ENCODE peak calls at places on chromosome 12, in eight cellular contexts. Y is body of pancreas, X is stomach, H is IMR-90, J is ovary, I is right lobe of liver, U is spleen, T is HCT116. A is an unnamed sample.

GRCh38 chr12:52234226-52234810 is 1.3 kb downstream of the KRT7 start:
- DNase-seq in I (no peak), Y (no peak), J (no peak), X (no peak), U (peak; percentile 43), T (no peak), H (no peak), A (no peak)

GRCh38 chr12:1518763-1519516 is 75.4 kb downstream of the FBXL14 start:
- DNase-seq in Y (no peak), T (peak; percentile 32), H (peak; percentile 91), I (no peak), J (no peak), X (no peak), U (no peak), A (no peak)

GRCh38 chr12:80195143-80195726 is 95.9 kb downstream of the OTOGL start:
- DNase-seq in J (no peak), I (no peak), T (peak; percentile 36), Y (peak; percentile 25), X (no peak), U (no peak), H (peak; percentile 86), A (no peak)

GRCh38 chr12:67477682-67478265 is 170.8 kb upstream of the DYRK2 start:
- DNase-seq in I (no peak), Y (no peak), J (no peak), H (no peak), U (no peak), T (no peak), X (no peak), A (no peak)

GRCh38 chr12:20370001-20370381 is 1.7 kb downstream of the PDE3A start:
- DNase-seq in J (peak; percentile 52), T (no peak), X (no peak), I (peak; percentile 38), Y (peak; percentile 39), U (peak; percentile 72), H (no peak), A (peak; percentile 58)

GRCh38 chr12:87217486-87217885 is 811.7 kb downstream of the C12orf50 start:
- DNase-seq in Y (no peak), T (no peak), I (no peak), X (no peak), J (no peak), H (peak; percentile 22), U (no peak), A (no peak)

GRCh38 chr12:15116073-15116472 is 105.1 kb downstream of the RERG start:
- DNase-seq in H (no peak), J (no peak), T (no peak), X (no peak), U (no peak), I (peak; percentile 74), Y (no peak), A (no peak)

GRCh38 chr12:108117163-108117849 is 11.8 kb upstream of the WSCD2 start:
- DNase-seq in H (no peak), J (no peak), Y (no peak), T (no peak), U (no peak), X (no peak), I (no peak), A (no peak)

GRCh38 chr12:2052861-2053674 is at the start of gene CACNA1C:
- DNase-seq in X (peak; percentile 34), U (peak; percentile 82), H (peak; percentile 66), J (peak; percentile 52), T (no peak), Y (peak; percentile 50), I (no peak), A (peak; percentile 46)

GRCh38 chr12:125096894-125097293 is 31.7 kb downstream of the AACS start:
- DNase-seq in X (no peak), J (no peak), U (no peak), I (no peak), T (no peak), H (no peak), Y (no peak), A (no peak)

GRCh38 chr12:123113038-123113437 is 37.9 kb downstream of the PITPNM2 start:
- DNase-seq in J (no peak), T (no peak), U (no peak), I (no peak), H (no peak), X (no peak), Y (no peak), A (no peak)

GRCh38 chr12:16604853-16605252 is 1.1 kb downstream of the LMO3 start:
- DNase-seq in T (no peak), J (no peak), U (no peak), I (no peak), X (no peak), H (no peak), Y (peak; percentile 36), A (no peak)

GRCh38 chr12:63965936-63966602 is 121.6 kb downstream of the SRGAP1 start:
- DNase-seq in T (no peak), U (no peak), X (no peak), I (no peak), H (peak; percentile 32), J (no peak), Y (no peak), A (no peak)

GRCh38 chr12:53234236-53234635 is 2.2 kb upstream of the RARG start:
- DNase-seq in T (no peak), H (no peak), Y (no peak), J (no peak), U (no peak), I (no peak), X (no peak), A (peak; percentile 43)

GRCh38 chr12:76698316-76698715 is 65.6 kb upstream of the ZDHHC17 start:
- DNase-seq in I (no peak), U (no peak), H (peak; percentile 62), X (no peak), T (no peak), Y (no peak), J (no peak), A (no peak)

GRCh38 chr12:62860501-62861156 is 74.3 kb downstream of the PPM1H start:
- DNase-seq in H (peak; percentile 43), Y (no peak), J (no peak), U (no peak), X (no peak), T (no peak), I (no peak), A (no peak)

DNA sequence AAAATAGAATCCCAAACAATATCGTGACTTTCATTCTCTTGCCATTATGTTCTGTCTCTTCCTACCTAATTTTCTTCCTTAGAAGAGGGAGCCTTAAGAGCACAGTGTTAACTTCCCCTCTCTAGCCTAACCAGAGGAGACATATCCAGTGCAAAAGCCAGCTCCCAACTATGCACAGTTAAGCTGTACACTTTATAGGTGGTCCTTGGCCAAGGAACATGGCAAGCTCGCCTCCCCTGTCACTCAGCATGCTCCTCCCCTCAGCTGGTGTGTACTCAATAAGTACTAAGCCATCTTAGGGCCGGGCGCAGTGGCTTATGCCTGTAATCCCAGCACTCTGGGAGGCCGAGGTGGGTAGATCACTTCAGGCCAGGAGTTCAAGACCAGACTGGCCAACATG is 255.1 kb upstream of the TMPO start:
- DNase-seq in T (no peak), U (no peak), J (no peak), X (no peak), I (no peak), H (no peak), Y (no peak), A (no peak)
- H3K27me3 ChIP-seq in T (peaks cover 51% of the 10 kb centered on the region), U (peaks cover 4% of the 10 kb centered on the region), J (no peaks in the 10 kb centered on the region), X (no peaks in the 10 kb centered on the region), I (no peaks in the 10 kb centered on the region), H (no peaks in the 10 kb centered on the region), Y (no peaks in the 10 kb centered on the region), A (no peaks in the 10 kb centered on the region)

DNA sequence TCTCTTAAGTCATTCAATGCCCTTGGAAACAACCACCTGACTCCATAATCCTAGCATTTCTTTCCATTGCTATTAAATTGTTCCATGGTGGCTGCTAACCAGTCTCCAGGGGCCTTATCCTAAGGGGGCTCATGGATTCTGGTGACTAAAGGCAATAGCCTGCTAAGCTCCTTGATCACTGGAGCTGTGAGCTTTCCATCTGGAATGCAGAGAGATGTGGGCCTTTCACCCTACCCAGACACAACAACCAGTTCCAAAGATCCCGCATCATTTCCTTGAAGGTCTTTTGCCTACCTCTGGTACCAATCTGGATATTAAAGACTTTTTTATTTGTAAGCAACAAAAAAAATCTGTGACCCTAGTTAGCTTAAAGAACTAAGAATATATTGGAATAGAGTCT is 32.9 kb downstream of the NDUFA12 start:
- DNase-seq in X (no peak), I (no peak), T (no peak), U (no peak), Y (no peak), J (no peak), H (no peak), A (no peak)
- TF ChIP-seq POLR2A in X (no peak), I (no peak), T (no peak), U (no peak), Y (no peak), J (no peak), H (no peak), A (no peak)

GRCh38 chr12:114678718-114679117 is 5.3 kb downstream of the TBX3 start:
- DNase-seq in T (no peak), I (no peak), Y (no peak), X (no peak), U (no peak), H (no peak), J (no peak), A (no peak)

GRCh38 chr12:114679452-114679875 is 4.5 kb downstream of the TBX3 start:
- DNase-seq in Y (no peak), X (no peak), T (no peak), U (no peak), I (no peak), J (no peak), H (peak; percentile 71), A (no peak)

GRCh38 chr12:114680498-114681148 is 3.4 kb downstream of the TBX3 start:
- DNase-seq in T (no peak), Y (no peak), J (no peak), H (no peak), U (no peak), I (no peak), X (no peak), A (no peak)

GRCh38 chr12:114681149-114681849 is 2.7 kb downstream of the TBX3 start:
- DNase-seq in X (no peak), U (no peak), H (peak; percentile 65), T (no peak), I (no peak), J (no peak), Y (no peak), A (peak; percentile 40)

DNA sequence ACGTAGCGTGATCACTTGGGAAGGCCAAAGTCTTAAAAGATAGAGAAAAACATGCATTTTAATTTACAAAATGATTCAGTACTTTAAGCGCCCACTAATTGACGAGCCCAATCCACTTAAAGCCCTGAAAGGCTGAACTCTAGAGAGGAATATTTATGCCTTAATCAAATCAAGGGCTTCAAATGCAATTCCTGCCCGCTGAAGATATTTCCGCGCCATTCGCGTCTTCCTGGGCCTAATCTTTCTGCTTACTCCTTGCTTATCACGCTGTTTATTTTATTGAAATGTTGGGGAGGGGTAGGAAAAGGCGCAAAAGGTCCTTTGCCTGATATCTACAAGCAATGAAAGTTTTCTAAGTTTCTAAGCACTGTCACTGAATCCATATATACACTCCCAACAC is 4.0 kb downstream of the TBX3 start:
- DNase-seq in J (no peak), T (no peak), X (no peak), H (no peak), I (no peak), U (no peak), Y (no peak), A (no peak)
- H3K4me3 ChIP-seq in J (peak overlapping the region; percentile 49), T (no peak overlapping the region), X (peak overlapping the region; percentile 50), H (peak overlapping the region; percentile 69), I (peak overlapping the region; percentile 77), U (peak overlapping the region; percentile 70), Y (no peak overlapping the region), A (no peak overlapping the region)

GRCh38 chr12:99200711-99201384 is 446.7 kb upstream of the GARIN6 start:
- DNase-seq in Y (no peak), I (no peak), H (no peak), J (no peak), T (no peak), X (no peak), U (no peak), A (no peak)

GRCh38 chr12:99201906-99202645 is 445.5 kb upstream of the GARIN6 start:
- DNase-seq in Y (no peak), J (no peak), I (no peak), H (no peak), U (no peak), T (no peak), X (no peak), A (no peak)
- H3K27me3 ChIP-seq in Y (no peaks in the 10 kb centered on the region), J (no peaks in the 10 kb centered on the region), I (no peaks in the 10 kb centered on the region), H (no peaks in the 10 kb centered on the region), U (no peaks in the 10 kb centered on the region), T (peaks cover 9% of the 10 kb centered on the region), X (no peaks in the 10 kb centered on the region), A (no peaks in the 10 kb centered on the region)